ENCODE peak calls at places on chromosomes 11 and 22, in five cellular contexts. One of them, this sample, is unnamed.

GRCh38 chr22:30245181-30245984 is 1.2 kb downstream of the LIF start:
- DNase-seq in dorsolateral prefrontal cortex: no peak
- DNase-seq in natural killer cell: no peak
- DNase-seq in thoracic aorta: no peak
- DNase-seq in upper lobe of right lung: no peak
- DNase-seq in this sample: peak; percentile 83

GRCh38 chr11:44823006-44823405 is 96.2 kb downstream of the TSPAN18 start:
- DNase-seq in dorsolateral prefrontal cortex: no peak
- DNase-seq in natural killer cell: no peak
- DNase-seq in thoracic aorta: no peak
- DNase-seq in upper lobe of right lung: peak; percentile 33
- DNase-seq in this sample: peak; percentile 56

GRCh38 chr22:39170825-39171622 is 18.5 kb upstream of the CBX7 start:
- DNase-seq in dorsolateral prefrontal cortex: peak; percentile 89
- DNase-seq in natural killer cell: peak; percentile 87
- DNase-seq in thoracic aorta: no peak
- DNase-seq in upper lobe of right lung: peak; percentile 92
- DNase-seq in this sample: peak; percentile 92

GRCh38 chr22:22410121-22410520 is 98.4 kb downstream of the ZNF280B start:
- DNase-seq in dorsolateral prefrontal cortex: no peak
- DNase-seq in natural killer cell: no peak
- DNase-seq in thoracic aorta: no peak
- DNase-seq in upper lobe of right lung: peak; percentile 71
- DNase-seq in this sample: no peak

GRCh38 chr11:124872741-124873140 is 7.5 kb downstream of the ROBO3 start:
- DNase-seq in dorsolateral prefrontal cortex: no peak
- DNase-seq in natural killer cell: no peak
- DNase-seq in thoracic aorta: no peak
- DNase-seq in upper lobe of right lung: no peak
- DNase-seq in this sample: peak; percentile 80

GRCh38 chr22:30923168-30923900 is 45.2 kb downstream of the MORC2 start:
- DNase-seq in dorsolateral prefrontal cortex: no peak
- DNase-seq in natural killer cell: no peak
- DNase-seq in thoracic aorta: no peak
- DNase-seq in upper lobe of right lung: no peak
- DNase-seq in this sample: no peak

GRCh38 chr22:39244496-39245129 is at the start of gene PDGFB:
- DNase-seq in dorsolateral prefrontal cortex: peak; percentile 37
- DNase-seq in natural killer cell: no peak
- DNase-seq in thoracic aorta: no peak
- DNase-seq in upper lobe of right lung: no peak
- DNase-seq in this sample: peak; percentile 82

GRCh38 chr11:133402551-133402950 is 129.8 kb downstream of the OPCML start:
- DNase-seq in dorsolateral prefrontal cortex: no peak
- DNase-seq in natural killer cell: no peak
- DNase-seq in thoracic aorta: no peak
- DNase-seq in upper lobe of right lung: no peak
- DNase-seq in this sample: no peak

This sample was measured in H7.